ENCODE peak calls at places on chromosomes 6 and 20, in five cellular contexts. Z is BE2C; B is head of caudate nucleus; R is CD8-positive, alpha-beta memory T cell; T is H54. E is an unnamed sample.

GRCh38 chr6:31896856-31897611 is 464 bp downstream of the EHMT2 start:
- DNase-seq in Z (no peak), T (no peak), R (no peak), B (no peak), E (no peak)

GRCh38 chr20:36121981-36122930 is 32.3 kb upstream of the EPB41L1 start:
- DNase-seq in R (no peak), T (no peak), Z (no peak), B (no peak), E (no peak)

GRCh38 chr6:155936127-155936526 is 480.5 kb upstream of the NOX3 start:
- DNase-seq in B (no peak), Z (no peak), T (no peak), R (no peak), E (peak)

GRCh38 chr6:30542915-30543314 is 13.4 kb downstream of the GNL1 start:
- DNase-seq in Z (no peak), R (no peak), T (no peak), B (no peak), E (no peak)

GRCh38 chr6:154969796-154970195 is 25.3 kb upstream of the TIAM2 start:
- DNase-seq in T (no peak), B (no peak), R (no peak), Z (no peak), E (no peak)

GRCh38 chr6:84764332-84765049 is at the start of gene TBX18:
- DNase-seq in R (no peak), T (no peak), Z (peak), B (no peak), E (peak)

GRCh38 chr6:56093776-56094175 is 153.6 kb downstream of the COL21A1 start:
- DNase-seq in T (no peak), B (no peak), Z (no peak), R (no peak), E (no peak)

GRCh38 chr20:25549172-25549865 is 36.0 kb downstream of the NINL start:
- DNase-seq in R (no peak), B (no peak), T (no peak), Z (no peak), E (no peak)

GRCh38 chr20:7195704-7196103 is 428.2 kb downstream of the BMP2 start:
- DNase-seq in Z (no peak), R (no peak), B (no peak), T (no peak), E (peak)

GRCh38 chr6:15444881-15445280 is 199.0 kb downstream of the JARID2 start:
- DNase-seq in R (no peak), B (no peak), Z (peak), T (no peak), E (peak)

GRCh38 chr6:131917318-131917717 is 33.9 kb downstream of the CCN2 start:
- DNase-seq in B (no peak), T (no peak), Z (no peak), R (no peak), E (no peak)

GRCh38 chr6:138979813-138980668 is 8.0 kb downstream of the REPS1 start:
- DNase-seq in B (no peak), Z (no peak), R (no peak), T (no peak), E (no peak)

GRCh38 chr20:3330046-3330741 is 77.3 kb downstream of the DNAAF9 start:
- DNase-seq in B (no peak), R (no peak), T (no peak), Z (no peak), E (no peak)

GRCh38 chr6:88013554-88013953 is 34.1 kb upstream of the SPACA1 start:
- DNase-seq in B (no peak), T (no peak), R (no peak), Z (no peak), E (no peak)

GRCh38 chr6:79117752-79118151 is 39.7 kb upstream of the PHIP start:
- DNase-seq in B (no peak), T (no peak), Z (no peak), R (no peak), E (peak)

GRCh38 chr6:9140861-9141534 is 705.7 kb upstream of the SLC35B3 start:
- DNase-seq in R (no peak), T (no peak), Z (no peak), B (no peak), E (peak)

GRCh38 chr6:1767481-1768246 is 157.9 kb downstream of the FOXC1 start:
- DNase-seq in R (no peak), B (no peak), Z (peak), T (no peak), E (peak)

GRCh38 chr20:43914697-43915208 is at the start of gene TOX2:
- DNase-seq in R (peak), T (peak), Z (peak), B (no peak), E (no peak)

GRCh38 chr6:111601875-111602274 is 3.8 kb downstream of the TRAF3IP2 start:
- DNase-seq in T (no peak), Z (no peak), B (no peak), R (no peak), E (peak)

GRCh38 chr20:33169176-33169794 is 1.3 kb downstream of the BPIFA2 start:
- DNase-seq in B (no peak), T (no peak), R (no peak), Z (no peak), E (no peak)

GRCh38 chr6:137309078-137309762 is 90.0 kb upstream of the IFNGR1 start:
- DNase-seq in Z (peak), R (no peak), B (peak), T (peak), E (peak)

GRCh38 chr6:12324096-12324495 is 33.9 kb downstream of the EDN1 start:
- DNase-seq in B (no peak), R (no peak), T (peak), Z (no peak), E (peak)

GRCh38 chr20:62979310-62979709 is 26.8 kb downstream of the SLC17A9 start:
- DNase-seq in B (no peak), T (no peak), Z (no peak), R (no peak), E (no peak)

GRCh38 chr6:166784691-166785090 is 157.6 kb upstream of the RPS6KA2 start:
- DNase-seq in R (no peak), T (no peak), B (no peak), Z (no peak), E (no peak)

GRCh38 chr6:39035689-39036088 is 12.9 kb upstream of the GLP1R start:
- DNase-seq in Z (no peak), B (no peak), T (no peak), R (no peak), E (no peak)

GRCh38 chr6:4940416-4940815 is 63.4 kb downstream of the RPP40 start:
- DNase-seq in T (no peak), Z (no peak), B (no peak), R (no peak), E (peak)

GRCh38 chr6:48151142-48151541 is 40.1 kb upstream of the PTCHD4 start:
- DNase-seq in Z (no peak), B (no peak), T (no peak), R (no peak), E (peak)

E was measured in renal cortical epithelial cell.